ENCODE peak calls at places on chromosomes 11 and 22, in seven cellular contexts. S is kidney, L is ovary, R is A549, N is fibroblast of lung, C is ascending aorta, H is hepatocyte. O is an unnamed sample.

GRCh38 chr22:44758354-44758969 is 6.1 kb downstream of the ARHGAP8 start:
- DNase-seq in S (no peak), L (no peak), R (no peak), N (peak; percentile 42), C (no peak), H (peak; percentile 68), O (peak; percentile 51)

GRCh38 chr11:3219281-3219892 is 774 bp upstream of the MRGPRG start:
- DNase-seq in S (peak; percentile 68), L (peak; percentile 7), R (no peak), N (no peak), C (peak; percentile 43), H (no peak), O (no peak)

GRCh38 chr11:79296113-79296512 is 144.7 kb downstream of the TENM4 start:
- DNase-seq in S (no peak), L (no peak), R (no peak), N (no peak), C (no peak), H (no peak), O (no peak)

GRCh38 chr11:36149538-36150242 is 139.5 kb downstream of the COMMD9 start:
- DNase-seq in S (peak; percentile 87), L (peak; percentile 66), R (peak; percentile 98), N (peak; percentile 99), C (peak; percentile 74), H (peak; percentile 90), O (peak; percentile 99)

GRCh38 chr11:73058989-73059674 is 83.0 kb downstream of the FCHSD2 start:
- DNase-seq in S (no peak), L (no peak), R (no peak), N (no peak), C (no peak), H (no peak), O (no peak)

GRCh38 chr11:1116666-1117390 is 40.9 kb upstream of the MUC5AC start:
- DNase-seq in S (peak; percentile 59), L (peak; percentile 6), R (no peak), N (no peak), C (peak; percentile 58), H (no peak), O (no peak)

GRCh38 chr22:48478529-48479265 is 1349.0 kb downstream of the BRD1 start:
- DNase-seq in S (no peak), L (no peak), R (no peak), N (no peak), C (peak; percentile 58), H (no peak), O (no peak)

GRCh38 chr11:2099523-2100316 is 39.5 kb downstream of the IGF2 start:
- DNase-seq in S (peak; percentile 75), L (peak; percentile 26), R (no peak), N (no peak), C (peak; percentile 39), H (no peak), O (peak; percentile 86)

GRCh38 chr11:47331454-47332302 is 20.8 kb downstream of the MYBPC3 start:
- DNase-seq in S (no peak), L (no peak), R (no peak), N (no peak), C (no peak), H (no peak), O (no peak)

GRCh38 chr11:116471608-116472007 is 301.2 kb downstream of the BUD13 start:
- DNase-seq in S (no peak), L (no peak), R (no peak), N (peak; percentile 2), C (no peak), H (peak; percentile 41), O (peak; percentile 70)

GRCh38 chr11:8325905-8326304 is 62.2 kb upstream of the LMO1 start:
- DNase-seq in S (no peak), L (no peak), R (no peak), N (no peak), C (no peak), H (no peak), O (no peak)

GRCh38 chr11:24575392-24575791 is 78.5 kb downstream of the LUZP2 start:
- DNase-seq in S (no peak), L (no peak), R (no peak), N (peak; percentile 43), C (no peak), H (no peak), O (peak; percentile 49)

GRCh38 chr11:17504330-17505107 is 27.9 kb upstream of the ABCC8 start:
- DNase-seq in S (peak; percentile 91), L (peak; percentile 55), R (peak; percentile 83), N (peak; percentile 59), C (peak; percentile 87), H (peak; percentile 84), O (peak; percentile 76)

GRCh38 chr11:32426192-32426591 is 9.1 kb downstream of the WT1 start:
- DNase-seq in S (peak; percentile 48), L (peak; percentile 55), R (no peak), N (no peak), C (no peak), H (no peak), O (no peak)

GRCh38 chr11:44133335-44133946 is 38.0 kb downstream of the EXT2 start:
- DNase-seq in S (no peak), L (no peak), R (peak; percentile 23), N (peak; percentile 62), C (no peak), H (peak; percentile 56), O (peak; percentile 30)

GRCh38 chr11:16070573-16070972 is 285.8 kb downstream of the SOX6 start:
- DNase-seq in S (peak; percentile 35), L (no peak), R (no peak), N (no peak), C (no peak), H (no peak), O (no peak)

GRCh38 chr11:19316434-19316833 is 75.7 kb upstream of the E2F8 start:
- DNase-seq in S (peak; percentile 71), L (no peak), R (no peak), N (peak; percentile 61), C (no peak), H (peak; percentile 14), O (no peak)

GRCh38 chr11:134727204-134727603 is 315.2 kb upstream of the B3GAT1 start:
- DNase-seq in S (no peak), L (no peak), R (no peak), N (no peak), C (peak; percentile 24), H (no peak), O (no peak)

GRCh38 chr11:119880143-119880542 is 151.1 kb upstream of the NECTIN1 start:
- DNase-seq in S (no peak), L (no peak), R (no peak), N (no peak), C (no peak), H (no peak), O (no peak)

DNA sequence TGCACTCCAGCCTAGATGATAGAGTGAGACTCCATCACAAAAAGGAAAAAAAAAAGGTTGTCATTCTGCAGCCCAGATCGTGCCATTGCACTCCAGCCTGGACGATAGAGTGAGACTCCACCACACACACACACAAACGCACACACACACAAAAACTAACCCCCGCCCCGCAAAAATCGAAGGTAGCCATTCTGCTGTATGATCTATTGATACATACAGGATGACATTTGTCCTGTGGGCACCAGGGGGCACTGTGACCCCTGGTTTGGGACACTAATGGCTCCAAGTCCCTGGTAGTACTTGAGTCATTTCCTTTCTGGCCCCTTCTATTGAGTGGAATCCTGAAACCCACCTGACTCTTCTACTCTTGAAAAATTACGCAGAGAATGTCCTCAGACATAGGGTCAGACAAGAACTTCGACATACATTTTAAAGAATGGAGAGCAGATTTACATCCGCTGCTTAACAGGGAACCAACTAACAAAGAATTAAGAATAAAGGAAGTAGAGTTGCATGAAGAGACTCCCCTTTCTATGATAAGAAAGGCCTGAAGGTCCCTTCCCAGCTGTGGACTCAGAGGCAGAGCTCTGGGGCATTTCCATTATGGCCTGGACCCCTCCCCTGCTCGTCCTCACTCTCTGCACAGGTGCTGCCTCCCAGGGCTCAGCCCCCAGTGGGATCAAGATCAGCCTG is 35.0 kb upstream of the PRAME start:
- DNase-seq in S (no peak), L (peak; percentile 27), R (no peak), N (peak; percentile 70), C (no peak), H (peak; percentile 77), O (no peak)
- TF ChIP-seq CTCF in S (peak; percentile 57), L (no peak), R (peak; percentile 62), N (peak; percentile 35), C (peak; percentile 14), H (peak; percentile 71), O (peak; percentile 49)

GRCh38 chr11:14551380-14551779 is 31.2 kb upstream of the PSMA1 start:
- DNase-seq in S (no peak), L (no peak), R (no peak), N (no peak), C (no peak), H (no peak), O (no peak)
- H3K27ac ChIP-seq in S (no peak overlapping the region), L (no peak overlapping the region), R (no peak overlapping the region), N (no peak overlapping the region), C (no peak overlapping the region), H (no peak overlapping the region), O (no peak overlapping the region)

DNA sequence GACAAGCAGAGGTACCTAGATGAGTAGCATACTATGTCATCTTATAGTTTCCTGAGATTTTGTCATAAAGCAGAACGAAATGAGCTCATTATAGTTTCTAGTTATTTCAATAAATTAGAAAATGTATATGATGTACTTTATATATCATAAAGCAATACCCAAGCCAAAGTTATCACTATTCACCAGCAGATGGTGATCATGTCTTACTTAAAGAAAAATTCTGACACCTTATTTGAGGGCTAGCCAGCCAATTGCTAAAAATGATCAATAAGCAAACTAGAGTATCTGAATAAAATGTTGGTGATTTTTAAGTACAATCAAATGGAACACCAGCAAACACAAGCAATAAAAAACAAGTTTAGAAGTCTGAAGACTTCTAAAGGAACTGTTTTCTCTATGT is 44.1 kb downstream of the RSF1 start:
- DNase-seq in S (no peak), L (no peak), R (no peak), N (peak; percentile 39), C (no peak), H (no peak), O (no peak)
- TF ChIP-seq CTCF in S (peak; percentile 9), L (no peak), R (peak; percentile 60), N (no peak), C (no peak), H (peak; percentile 48), O (peak; percentile 39)

DNA sequence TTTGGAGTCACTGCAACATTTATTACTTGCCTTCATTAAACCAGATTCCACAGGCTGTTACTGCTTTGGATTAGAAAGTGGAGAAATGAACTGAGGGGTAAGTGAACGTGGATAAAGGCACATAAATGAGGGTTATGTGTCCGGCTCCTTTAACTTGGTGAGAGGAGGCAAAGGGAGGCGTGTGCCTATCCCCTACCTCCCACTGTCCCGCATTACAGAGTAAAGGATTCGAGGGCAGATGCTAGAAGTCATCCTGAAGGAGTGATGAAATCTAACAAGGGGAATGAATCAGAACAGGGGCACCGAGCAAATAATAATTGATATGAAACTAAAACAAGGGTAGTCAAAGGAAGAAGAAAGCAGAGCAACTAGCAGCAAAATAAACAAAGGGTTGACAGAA is 147.2 kb downstream of the GRIA4 start:
- DNase-seq in S (no peak), L (no peak), R (no peak), N (no peak), C (no peak), H (no peak), O (no peak)
- H3K27ac ChIP-seq in S (no peak overlapping the region), L (no peak overlapping the region), R (no peak overlapping the region), N (no peak overlapping the region), C (no peak overlapping the region), H (no peak overlapping the region), O (no peak overlapping the region)

O was measured in RWPE1.